ENCODE peak calls at places on chromosome X, in eight cellular contexts. C, I, Z, A, V, E, L and J are unnamed samples.

GRCh38 chrX:153560000-153560399 is 38.9 kb downstream of the CCNQ start:
- DNase-seq in C (no peak), I (no peak), Z (no peak), A (no peak), V (no peak), E (peak), L (no peak), J (no peak)

GRCh38 chrX:28225508-28225907 is 244.3 kb upstream of the DCAF8L1 start:
- DNase-seq in C (no peak), I (no peak), Z (no peak), A (no peak), V (no peak), E (no peak), L (peak), J (no peak)

GRCh38 chrX:80181079-80181478 is 166.5 kb downstream of the TBX22 start:
- DNase-seq in C (no peak), I (no peak), Z (peak), A (no peak), V (no peak), E (no peak), L (no peak), J (no peak)

GRCh38 chrX:133985164-133986007 is at the start of gene GPC3:
- DNase-seq in C (peak), I (peak), Z (peak), A (peak), V (no peak), E (peak), L (no peak), J (no peak)

GRCh38 chrX:131445955-131446354 is 97.9 kb upstream of the OR13H1 start:
- DNase-seq in C (no peak), I (no peak), Z (no peak), A (no peak), V (no peak), E (no peak), L (no peak), J (no peak)

GRCh38 chrX:9153299-9153698 is 119.4 kb upstream of the FAM9B start:
- DNase-seq in C (no peak), I (no peak), Z (no peak), A (peak), V (no peak), E (peak), L (peak), J (no peak)

GRCh38 chrX:153469811-153470410 is 465 bp downstream of the HAUS7 start:
- DNase-seq in C (peak), I (no peak), Z (peak), A (peak), V (no peak), E (peak), L (no peak), J (no peak)

GRCh38 chrX:44439242-44439641 is 95.8 kb upstream of the EFHC2 start:
- DNase-seq in C (no peak), I (no peak), Z (no peak), A (no peak), V (no peak), E (no peak), L (no peak), J (no peak)

GRCh38 chrX:41198410-41198809 is 113.2 kb downstream of the USP9X start:
- DNase-seq in C (no peak), I (no peak), Z (no peak), A (peak), V (no peak), E (no peak), L (no peak), J (no peak)

GRCh38 chrX:72272868-72273267 is 4.2 kb downstream of the RPS4X start:
- DNase-seq in C (no peak), I (no peak), Z (no peak), A (peak), V (no peak), E (peak), L (peak), J (no peak)

GRCh38 chrX:118603981-118604380 is 108.4 kb downstream of the DOCK11 start:
- DNase-seq in C (peak), I (peak), Z (peak), A (peak), V (peak), E (peak), L (peak), J (no peak)

GRCh38 chrX:13463608-13464007 is 105.8 kb upstream of the EGFL6 start:
- DNase-seq in C (peak), I (no peak), Z (no peak), A (peak), V (no peak), E (peak), L (peak), J (no peak)

GRCh38 chrX:17616936-17617335 is 120.4 kb upstream of the SCML1 start:
- DNase-seq in C (no peak), I (no peak), Z (peak), A (no peak), V (no peak), E (no peak), L (no peak), J (no peak)

GRCh38 chrX:768596-768995 is 138.0 kb downstream of the SHOX start:
- DNase-seq in C (no peak), I (no peak), Z (no peak), A (no peak), V (no peak), E (no peak), L (no peak), J (no peak)

GRCh38 chrX:67585401-67585800 is 41.6 kb downstream of the AR start:
- DNase-seq in C (no peak), I (no peak), Z (no peak), A (peak), V (no peak), E (peak), L (no peak), J (no peak)

GRCh38 chrX:110170029-110170428 is 147.9 kb downstream of the AMMECR1 start:
- DNase-seq in C (no peak), I (no peak), Z (no peak), A (no peak), V (no peak), E (no peak), L (no peak), J (no peak)

GRCh38 chrX:83108278-83108677 is 399.8 kb upstream of the POU3F4 start:
- DNase-seq in C (no peak), I (no peak), Z (no peak), A (no peak), V (no peak), E (no peak), L (no peak), J (no peak)

GRCh38 chrX:54358424-54359211 is 772 bp upstream of the WNK3 start:
- DNase-seq in C (peak), I (peak), Z (peak), A (peak), V (no peak), E (peak), L (peak), J (no peak)

GRCh38 chrX:14095702-14096101 is 66.0 kb upstream of the GEMIN8 start:
- DNase-seq in C (peak), I (peak), Z (peak), A (peak), V (peak), E (peak), L (peak), J (peak)

GRCh38 chrX:18449271-18449670 is 23.9 kb downstream of the CDKL5 start:
- DNase-seq in C (no peak), I (no peak), Z (no peak), A (no peak), V (no peak), E (no peak), L (no peak), J (no peak)

GRCh38 chrX:129759576-129760061 is 20.1 kb upstream of the SASH3 start:
- DNase-seq in C (no peak), I (no peak), Z (no peak), A (peak), V (no peak), E (peak), L (peak), J (no peak)

GRCh38 chrX:129749069-129749468 is 10.3 kb downstream of the XPNPEP2 start:
- DNase-seq in C (no peak), I (no peak), Z (no peak), A (no peak), V (no peak), E (no peak), L (no peak), J (no peak)

GRCh38 chrX:129750971-129751370 is 12.2 kb downstream of the XPNPEP2 start:
- DNase-seq in C (no peak), I (no peak), Z (no peak), A (no peak), V (no peak), E (no peak), L (no peak), J (no peak)

GRCh38 chrX:129755779-129756650 is 17.2 kb downstream of the XPNPEP2 start:
- DNase-seq in C (no peak), I (no peak), Z (no peak), A (no peak), V (no peak), E (no peak), L (no peak), J (no peak)

GRCh38 chrX:129754266-129755024 is 15.7 kb downstream of the XPNPEP2 start:
- DNase-seq in C (no peak), I (no peak), Z (no peak), A (no peak), V (no peak), E (no peak), L (no peak), J (no peak)
- H3K4me3 ChIP-seq in C (no peak), I (no peak), Z (no peak), A (no peak), V (no peak), E (no peak), L (no peak), J (no peak)

GRCh38 chrX:10631416-10632145 is 11.2 kb upstream of the MID1 start:
- DNase-seq in C (no peak), I (no peak), Z (no peak), A (peak), V (no peak), E (peak), L (no peak), J (no peak)

GRCh38 chrX:10636851-10637250 is 16.5 kb upstream of the MID1 start:
- DNase-seq in C (no peak), I (no peak), Z (no peak), A (no peak), V (no peak), E (no peak), L (no peak), J (no peak)

GRCh38 chrX:10633722-10634121 is 13.3 kb upstream of the MID1 start:
- DNase-seq in C (peak), I (no peak), Z (no peak), A (peak), V (no peak), E (peak), L (peak), J (no peak)

GRCh38 chrX:10634681-10635161 is 14.3 kb upstream of the MID1 start:
- DNase-seq in C (no peak), I (no peak), Z (no peak), A (peak), V (no peak), E (peak), L (peak), J (no peak)

DNA sequence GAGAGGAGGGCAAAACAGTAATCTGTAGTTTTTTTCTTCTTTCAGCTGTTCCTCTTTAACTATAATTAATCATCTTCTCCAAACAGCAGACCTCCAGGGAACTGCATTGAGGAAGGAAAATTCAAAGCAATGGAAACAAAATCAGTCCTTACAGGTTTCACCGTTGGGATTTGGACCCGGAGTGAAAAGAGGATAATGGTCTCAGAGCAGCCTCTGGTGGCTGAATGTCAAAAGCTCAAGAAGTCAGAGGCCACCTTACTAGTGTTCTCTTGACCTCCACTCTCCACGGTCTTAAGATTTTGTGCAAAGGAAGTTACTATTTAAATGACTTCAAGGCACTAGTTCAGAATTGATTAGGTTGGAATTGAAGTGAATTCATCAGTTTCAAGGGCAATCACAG is 16.0 kb upstream of the MID1 start:
- DNase-seq in C (peak), I (peak), Z (peak), A (peak), V (no peak), E (peak), L (peak), J (no peak)
- TF ChIP-seq CTCF in C (peak), I (no peak), Z (peak), A (peak), V (peak), E (peak), L (peak), J (peak)

GRCh38 chrX:24027086-24027485 is at the start of gene KLHL15:
- DNase-seq in C (no peak), I (no peak), Z (no peak), A (no peak), V (no peak), E (no peak), L (no peak), J (no peak)
- H3K4me3 ChIP-seq in C (peak), I (no peak), Z (peak), A (peak), V (peak), E (peak), L (peak), J (peak)

GRCh38 chrX:141724186-141724585 is 25.6 kb upstream of the SPANXD start:
- DNase-seq in C (no peak), I (no peak), Z (no peak), A (no peak), V (no peak), E (no peak), L (no peak), J (no peak)
- TF ChIP-seq CTCF in C (no peak), I (no peak), Z (no peak), A (no peak), V (no peak), E (no peak), L (no peak), J (no peak)

GRCh38 chrX:69614896-69615295 is 1.0 kb upstream of the EDA start:
- DNase-seq in C (peak), I (no peak), Z (no peak), A (no peak), V (no peak), E (no peak), L (no peak), J (no peak)
- H3K4me3 ChIP-seq in C (no peak), I (no peak), Z (no peak), A (no peak), V (no peak), E (no peak), L (no peak), J (no peak)

GRCh38 chrX:97399400-97399799 is 515.7 kb downstream of the RPA4 start:
- DNase-seq in C (no peak), I (no peak), Z (no peak), A (peak), V (peak), E (peak), L (peak), J (peak)
- TF ChIP-seq CTCF in C (no peak), I (no peak), Z (no peak), A (no peak), V (no peak), E (no peak), L (no peak), J (no peak)

DNA sequence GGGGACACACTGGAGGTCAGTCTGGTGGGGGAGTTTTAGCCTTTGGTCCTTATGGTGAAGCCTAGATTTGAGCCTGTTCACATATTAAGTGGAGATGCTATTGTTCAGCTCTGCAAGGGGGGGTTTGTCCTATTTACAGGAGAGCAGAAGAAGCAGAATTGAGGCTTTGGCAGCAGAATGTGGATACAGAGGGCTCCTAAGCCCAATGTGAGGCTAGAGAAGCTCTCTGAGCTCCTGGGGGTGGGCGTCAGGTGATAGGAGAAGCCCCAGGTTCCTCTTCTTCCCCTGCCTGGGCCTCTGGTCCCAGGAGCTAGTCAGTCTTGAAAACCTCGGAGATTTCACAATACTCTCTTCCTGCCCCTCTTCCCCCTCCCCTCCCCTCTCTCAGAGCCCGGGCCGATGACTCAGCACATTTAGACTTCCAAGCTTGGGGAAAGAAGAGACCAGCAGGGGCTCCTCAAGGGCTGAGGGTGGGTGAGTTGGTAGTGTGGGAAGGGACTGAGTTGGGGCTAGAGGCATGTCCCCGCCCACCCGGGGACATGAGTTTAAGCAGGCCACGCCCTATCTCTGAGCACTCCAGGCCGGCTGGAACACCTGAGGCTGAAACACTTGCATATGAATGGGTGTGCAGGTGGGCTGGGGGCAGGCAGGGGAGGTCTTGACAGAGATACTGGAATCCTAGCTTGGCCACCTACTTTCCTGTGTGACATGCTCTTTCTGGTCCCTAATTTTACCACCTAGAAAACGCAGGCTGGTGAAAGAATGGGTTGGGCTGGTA is 3.4 kb downstream of the TFE3 start:
- DNase-seq in C (peak), I (peak), Z (peak), A (peak), V (no peak), E (peak), L (peak), J (peak)
- H3K4me3 ChIP-seq in C (peak), I (no peak), Z (peak), A (peak), V (peak), E (peak), L (peak), J (no peak)

GRCh38 chrX:48736303-48736702 is 25.2 kb upstream of the GLOD5 start:
- DNase-seq in C (no peak), I (no peak), Z (no peak), A (no peak), V (no peak), E (no peak), L (no peak), J (no peak)

GRCh38 chrX:48737940-48738339 is 23.6 kb upstream of the GLOD5 start:
- DNase-seq in C (no peak), I (no peak), Z (no peak), A (no peak), V (no peak), E (no peak), L (no peak), J (no peak)

GRCh38 chrX:48741834-48742233 is 19.7 kb upstream of the GLOD5 start:
- DNase-seq in C (no peak), I (no peak), Z (no peak), A (no peak), V (no peak), E (no peak), L (no peak), J (no peak)

GRCh38 chrX:48736878-48737212 is 24.7 kb upstream of the GLOD5 start:
- DNase-seq in C (no peak), I (no peak), Z (no peak), A (no peak), V (no peak), E (no peak), L (no peak), J (no peak)

GRCh38 chrX:48737213-48737938 is 24.2 kb upstream of the GLOD5 start:
- DNase-seq in C (peak), I (peak), Z (peak), A (peak), V (peak), E (peak), L (peak), J (peak)
- TF ChIP-seq CTCF in C (no peak), I (no peak), Z (no peak), A (no peak), V (no peak), E (no peak), L (no peak), J (no peak)